ENCODE peak calls at places on chromosomes 3 and 15, in four cellular contexts. B is heart right ventricle, H is GM06990, C is Peyer's patch. Z is an unnamed sample.

GRCh38 chr3:189635385-189635784 is 4.2 kb downstream of the TP63 start:
- DNase-seq in B (no peak), H (no peak), C (no peak), Z (no peak)

GRCh38 chr15:90677807-90678790 is 39.0 kb upstream of the BLM start:
- DNase-seq in B (no peak), H (no peak), C (no peak), Z (no peak)

GRCh38 chr3:185353823-185354614 is 8.9 kb upstream of the MAP3K13 start:
- DNase-seq in B (peak), H (peak), C (peak), Z (peak)

GRCh38 chr3:157475921-157476395 is 27.3 kb downstream of the VEPH1 start:
- DNase-seq in B (no peak), H (no peak), C (no peak), Z (no peak)

GRCh38 chr15:93974804-93975481 is 256.4 kb upstream of the MCTP2 start:
- DNase-seq in B (no peak), H (no peak), C (no peak), Z (no peak)

GRCh38 chr3:194439915-194440550 is 41.0 kb upstream of the GP5 start:
- DNase-seq in B (no peak), H (no peak), C (no peak), Z (no peak)

GRCh38 chr3:127105587-127105986 is 87.3 kb upstream of the PRR23E start:
- DNase-seq in B (no peak), H (no peak), C (no peak), Z (no peak)

GRCh38 chr3:141321109-141321497 is 47.2 kb upstream of the ZBTB38 start:
- DNase-seq in B (no peak), H (no peak), C (no peak), Z (no peak)

GRCh38 chr15:57327985-57328471 is 48.3 kb upstream of the CGNL1 start:
- DNase-seq in B (no peak), H (no peak), C (no peak), Z (no peak)

GRCh38 chr3:64190517-64191515 is 34.5 kb downstream of the PRICKLE2 start:
- DNase-seq in B (no peak), H (no peak), C (no peak), Z (no peak)

GRCh38 chr3:52880474-52880873 is 16.9 kb downstream of the STIMATE start:
- DNase-seq in B (no peak), H (peak), C (no peak), Z (peak)

DNA sequence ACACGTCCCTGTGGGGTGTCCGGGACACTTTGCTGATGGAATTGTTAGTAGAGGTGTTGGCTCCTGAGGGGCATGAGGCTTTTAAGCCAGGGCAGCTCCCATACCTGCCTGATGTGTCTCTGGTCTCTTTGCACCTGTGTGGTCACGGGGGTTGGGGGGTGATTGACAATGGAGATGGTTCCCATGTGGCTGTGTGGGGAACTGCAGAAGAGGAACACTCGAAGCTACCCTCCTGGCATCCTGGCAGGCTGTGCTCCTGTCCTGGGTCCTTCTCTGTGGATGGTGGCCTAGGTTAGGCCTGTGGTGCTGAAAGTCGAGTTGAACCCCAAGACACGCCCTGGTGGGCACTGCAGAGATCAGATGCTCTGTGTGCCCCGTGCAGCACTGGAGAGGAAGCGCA is 73.4 kb downstream of the HMCES start:
- DNase-seq in B (no peak), H (no peak), C (no peak), Z (peak)
- TF ChIP-seq CTCF in B (no peak), H (peak), C (peak), Z (peak)

GRCh38 chr3:148962513-148962912 is 28.8 kb upstream of the GYG1 start:
- DNase-seq in B (no peak), H (no peak), C (no peak), Z (no peak)
- TF ChIP-seq CTCF in B (no peak), H (no peak), C (no peak), Z (no peak)

GRCh38 chr3:101567528-101568317 is 6.1 kb downstream of the TRMT10C start:
- DNase-seq in B (no peak), H (no peak), C (no peak), Z (no peak)

GRCh38 chr3:101556064-101556463 is 5.6 kb upstream of the TRMT10C start:
- DNase-seq in B (no peak), H (no peak), C (no peak), Z (no peak)

DNA sequence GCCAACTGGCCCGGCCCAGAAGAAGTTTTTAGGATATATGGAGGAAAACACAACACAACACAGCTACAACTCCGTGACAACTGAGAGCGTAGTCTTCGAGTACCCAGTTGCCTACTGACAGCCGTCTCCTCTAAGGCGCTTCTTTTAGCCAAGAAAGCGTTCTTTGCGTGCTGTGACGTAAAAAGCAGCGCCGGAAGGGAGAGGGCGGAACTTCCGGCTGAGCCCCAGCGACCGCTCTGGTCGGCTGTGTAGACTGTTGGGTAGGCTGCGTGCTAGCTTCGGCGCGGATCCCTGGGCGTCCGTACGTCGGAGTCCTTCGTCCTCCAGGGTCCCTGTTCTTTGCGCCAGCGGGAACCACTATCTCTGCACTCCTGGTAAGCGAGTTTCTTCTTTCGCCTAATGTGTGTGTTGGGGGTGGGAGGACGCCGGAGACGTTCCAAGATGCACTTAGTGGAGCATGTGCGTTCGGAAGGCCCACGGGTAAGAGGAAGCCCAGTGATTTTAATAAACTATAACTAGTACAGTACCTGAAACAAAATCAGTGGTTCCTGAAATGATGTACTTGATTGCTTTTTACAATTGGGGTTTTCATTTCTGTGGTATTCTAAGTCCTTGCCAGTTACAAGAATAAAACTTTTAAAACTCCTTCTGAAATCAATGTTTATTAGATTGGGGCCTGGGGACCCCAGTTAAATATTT is at the start of gene TRMT10C:
- DNase-seq in B (peak), H (peak), C (peak), Z (peak)
- TF ChIP-seq CTCF in B (no peak), H (no peak), C (no peak), Z (no peak)

GRCh38 chr15:85443593-85444328 is 63.4 kb downstream of the AKAP13 start:
- DNase-seq in B (peak), H (no peak), C (no peak), Z (peak)
- TF ChIP-seq CTCF in B (no peak), H (no peak), C (no peak), Z (no peak)

GRCh38 chr3:94525039-94525438 is 462.2 kb downstream of the NSUN3 start:
- DNase-seq in B (peak), H (no peak), C (no peak), Z (peak)
- TF ChIP-seq CTCF in B (peak), H (no peak), C (no peak), Z (peak)

DNA sequence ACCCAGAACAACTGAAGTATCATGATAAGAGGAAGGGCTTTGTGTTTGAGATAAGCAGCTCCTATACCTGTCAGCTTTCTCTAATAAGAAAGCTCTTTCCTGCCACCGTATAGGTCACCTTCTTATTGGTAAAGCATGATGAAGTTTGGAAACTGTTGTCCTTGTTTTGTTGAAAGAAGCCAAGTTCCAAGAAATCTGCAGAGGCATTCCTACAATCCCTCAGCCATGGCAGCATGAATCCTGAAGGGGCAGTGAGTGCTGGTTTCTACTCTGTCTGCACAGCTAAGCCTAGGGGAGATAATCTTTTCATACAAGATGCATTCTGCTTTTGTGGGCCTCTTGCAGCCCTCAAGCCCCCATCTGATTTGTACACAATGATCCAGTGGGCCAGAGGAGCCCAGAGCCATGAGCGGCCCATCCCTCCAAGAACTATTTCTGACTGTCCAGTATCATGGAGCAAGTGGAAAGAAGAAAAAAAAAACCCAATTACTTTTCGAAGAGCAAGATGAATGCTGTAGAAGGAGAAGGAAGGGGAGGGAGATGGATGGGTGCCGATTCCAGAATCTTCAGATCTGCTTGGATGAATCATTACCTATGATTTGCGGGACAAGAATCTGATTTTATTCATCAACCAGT is 1.9 kb upstream of the THBS1 start:
- DNase-seq in B (no peak), H (no peak), C (no peak), Z (no peak)
- TF ChIP-seq CTCF in B (no peak), H (no peak), C (no peak), Z (no peak)

DNA sequence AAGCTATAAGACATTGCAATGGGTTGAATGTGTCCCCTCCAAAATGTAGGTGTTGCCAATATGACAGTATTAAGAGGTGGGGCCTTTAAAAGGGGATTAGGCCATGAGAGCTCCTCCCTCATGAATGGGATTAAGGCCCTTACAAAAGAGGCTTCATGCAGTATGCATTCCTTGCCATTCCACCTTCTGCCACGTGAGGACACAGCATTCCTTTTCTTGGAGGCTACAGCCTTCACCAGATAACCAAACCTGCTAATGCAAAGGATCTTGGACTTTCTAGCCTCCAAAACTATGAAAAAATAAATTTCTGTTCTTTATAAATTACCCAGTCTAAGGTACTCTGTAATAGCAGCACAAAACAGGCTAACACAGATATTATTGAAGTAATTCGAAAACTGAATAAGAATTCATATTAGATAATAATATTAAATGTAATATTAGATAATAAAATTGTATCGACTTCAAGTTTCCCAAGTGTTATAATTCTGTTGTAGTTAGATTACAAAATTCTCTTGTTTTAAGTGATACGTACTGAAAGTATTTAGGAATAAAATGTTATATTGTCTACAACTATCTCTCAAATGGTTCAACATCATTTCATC is 29.4 kb upstream of the ATP8B4 start:
- DNase-seq in B (no peak), H (no peak), C (no peak), Z (peak)
- TF ChIP-seq CTCF in B (no peak), H (peak), C (peak), Z (peak)

GRCh38 chr3:40615110-40615915 is 90.6 kb downstream of the ZNF621 start:
- DNase-seq in B (no peak), H (no peak), C (no peak), Z (no peak)

GRCh38 chr3:40615916-40616315 is 91.2 kb downstream of the ZNF621 start:
- DNase-seq in B (no peak), H (no peak), C (no peak), Z (no peak)

GRCh38 chr3:40617084-40617483 is 92.3 kb downstream of the ZNF621 start:
- DNase-seq in B (no peak), H (no peak), C (no peak), Z (no peak)

GRCh38 chr3:40616420-40616819 is 91.7 kb downstream of the ZNF621 start:
- DNase-seq in B (no peak), H (no peak), C (no peak), Z (no peak)

GRCh38 chr3:40613306-40613705 is 88.5 kb downstream of the ZNF621 start:
- DNase-seq in B (no peak), H (no peak), C (no peak), Z (no peak)
- TF ChIP-seq CTCF in B (no peak), H (no peak), C (no peak), Z (no peak)

DNA sequence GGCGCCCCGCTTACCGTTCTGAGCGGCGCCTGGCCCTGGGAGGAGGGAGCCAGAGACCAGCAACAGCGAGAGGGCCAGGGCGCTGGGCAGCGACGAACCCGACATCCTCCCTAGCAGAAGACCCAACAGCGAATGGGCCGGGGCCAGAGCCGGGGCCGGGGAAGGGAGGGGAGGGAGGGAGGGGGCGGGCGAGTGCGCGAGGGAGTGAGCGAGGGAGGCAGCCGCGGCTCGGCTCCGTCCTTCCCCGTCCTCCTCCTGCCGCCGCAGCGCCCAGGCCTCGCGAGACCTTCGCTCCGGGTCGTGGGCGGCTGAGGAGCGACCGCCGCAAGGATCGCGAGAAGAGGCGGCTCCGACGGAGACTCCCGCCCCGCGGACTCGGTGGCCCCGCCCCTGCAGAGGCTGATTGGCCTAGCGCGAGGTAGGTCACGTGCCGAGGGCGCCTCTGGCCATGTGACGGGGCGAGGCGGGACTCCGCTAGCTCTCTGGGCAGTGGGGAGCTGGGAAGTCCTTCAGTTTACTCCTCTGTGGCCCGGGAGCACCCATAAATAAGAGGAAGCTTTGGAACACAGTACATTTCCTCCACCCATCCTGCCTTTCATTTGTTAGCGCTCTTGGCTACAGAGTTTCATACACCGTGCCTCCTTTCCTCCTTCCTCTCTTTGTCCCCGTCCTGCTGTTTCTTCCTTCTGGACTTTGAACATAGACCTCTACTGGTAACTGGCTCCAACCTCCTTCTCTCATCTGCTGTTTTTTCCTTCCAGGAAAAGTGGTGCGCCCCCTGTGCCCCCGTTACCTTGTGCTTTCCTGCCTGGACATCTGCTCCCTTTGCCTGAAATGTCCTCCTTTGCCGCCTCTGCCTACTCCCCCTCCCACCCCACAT is at the start of gene NPTN:
- DNase-seq in B (peak), H (peak), C (peak), Z (peak)
- TF ChIP-seq CTCF in B (no peak), H (no peak), C (no peak), Z (no peak)

DNA sequence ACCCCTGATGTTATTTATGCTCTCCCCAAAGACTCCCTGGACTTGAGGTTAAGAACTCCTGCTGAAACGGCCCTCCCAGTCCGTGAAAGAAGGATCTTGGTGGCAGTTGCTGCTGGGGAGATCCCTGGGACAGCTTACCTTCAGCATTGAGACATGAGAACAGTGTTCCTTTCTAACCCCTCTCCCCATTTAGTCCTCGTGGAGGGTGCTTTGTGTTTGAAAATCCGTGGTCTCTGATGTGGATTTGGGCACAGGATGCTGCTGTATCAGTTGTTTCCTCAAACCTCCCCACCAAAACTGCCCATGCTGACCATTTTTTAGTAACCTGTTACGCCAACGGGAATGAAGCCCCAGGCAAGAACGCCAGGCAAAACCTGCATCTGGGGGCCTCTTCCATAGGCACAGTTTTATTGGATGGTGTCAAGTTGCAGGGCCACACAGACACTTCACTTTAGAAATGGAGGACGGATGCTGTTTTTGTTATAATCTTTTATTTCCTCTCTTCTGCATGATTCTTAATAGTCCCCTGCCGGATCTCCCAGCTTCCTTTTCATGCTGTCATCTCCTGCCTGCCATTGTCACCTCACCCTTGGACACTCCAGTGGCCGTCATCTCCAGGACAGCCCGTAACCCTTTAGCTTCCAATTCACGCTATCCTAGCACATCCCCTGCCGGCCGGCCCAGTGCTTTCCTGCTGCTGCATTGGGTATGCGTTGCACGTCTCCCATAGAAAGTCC is 31.7 kb upstream of the CEMIP start:
- DNase-seq in B (no peak), H (no peak), C (no peak), Z (no peak)
- TF ChIP-seq CTCF in B (no peak), H (no peak), C (no peak), Z (no peak)

Z was measured in GM12865.